ENCODE peak calls at places on chromosome 18, in nine cellular contexts. M is H9; E is GM10248; Y is hepatic stellate cell; G is type B pancreatic cell; K is adrenal gland; W is brain microvascular endothelial cell; L is activated T-cell treated with anti-CD3 and anti-CD28 coated beads, Interleukin-2, amount 50 U/mL, for 72 hours; N is AG10803. X is an unnamed sample.

GRCh38 chr18:26756556-26756955 is 109.0 kb downstream of the AQP4 start:
- DNase-seq in W (no peak), N (no peak), Y (no peak), E (no peak), L (no peak), G (no peak), M (no peak), K (no peak), X (no peak)

GRCh38 chr18:36769611-36770314 is 59.0 kb downstream of the TPGS2 start:
- DNase-seq in W (no peak), N (no peak), G (no peak), Y (no peak), L (peak; percentile 19), K (no peak), M (peak; percentile 72), E (peak; percentile 36), X (peak; percentile 32)

GRCh38 chr18:12093520-12094257 is at the start of gene ANKRD62:
- DNase-seq in G (no peak), L (no peak), Y (no peak), W (no peak), K (no peak), E (no peak), M (peak; percentile 68), N (no peak), X (no peak)

GRCh38 chr18:55289775-55290174 is 298.2 kb downstream of the TCF4 start:
- DNase-seq in N (no peak), K (no peak), E (no peak), M (no peak), G (no peak), Y (no peak), W (no peak), L (no peak), X (no peak)

GRCh38 chr18:67783215-67783946 is 266.9 kb upstream of the DSEL start:
- DNase-seq in K (no peak), M (no peak), E (no peak), N (peak; percentile 87), Y (peak; percentile 37), L (no peak), G (no peak), W (peak; percentile 77), X (no peak)

GRCh38 chr18:25298853-25299274 is 53.1 kb downstream of the ZNF521 start:
- DNase-seq in K (no peak), G (no peak), E (no peak), N (peak; percentile 86), W (peak; percentile 83), M (no peak), Y (peak; percentile 52), L (no peak), X (no peak)

GRCh38 chr18:40012931-40013609 is 1942.0 kb upstream of the PIK3C3 start:
- DNase-seq in M (no peak), Y (no peak), E (no peak), L (no peak), G (no peak), K (no peak), W (no peak), N (peak; percentile 2), X (no peak)

GRCh38 chr18:10329116-10329515 is 125.3 kb upstream of the APCDD1 start:
- DNase-seq in L (no peak), G (no peak), E (no peak), N (no peak), M (no peak), Y (no peak), K (no peak), W (peak; percentile 6), X (no peak)

GRCh38 chr18:78303519-78303918 is 676.1 kb upstream of the SALL3 start:
- DNase-seq in Y (no peak), M (no peak), N (no peak), E (no peak), G (no peak), W (no peak), K (no peak), L (no peak), X (no peak)

GRCh38 chr18:2958819-2959298 is 54.1 kb downstream of the LPIN2 start:
- DNase-seq in N (peak; percentile 91), K (no peak), L (no peak), M (no peak), G (no peak), W (no peak), Y (no peak), E (peak; percentile 46), X (peak; percentile 76)

GRCh38 chr18:23071285-23071684 is 64.0 kb upstream of the CABLES1 start:
- DNase-seq in L (peak; percentile 78), N (peak; percentile 53), Y (no peak), M (no peak), G (no peak), W (no peak), K (peak; percentile 67), E (peak; percentile 74), X (peak; percentile 92)

GRCh38 chr18:49597152-49597551 is 35.3 kb downstream of the LIPG start:
- DNase-seq in K (no peak), M (no peak), N (no peak), L (no peak), W (no peak), E (no peak), Y (no peak), G (no peak), X (no peak)

GRCh38 chr18:55473078-55473477 is 114.9 kb downstream of the TCF4 start:
- DNase-seq in E (no peak), W (no peak), K (no peak), L (no peak), M (no peak), Y (no peak), G (no peak), N (no peak), X (no peak)

GRCh38 chr18:79720359-79720733 is 40.7 kb downstream of the CTDP1 start:
- DNase-seq in L (no peak), K (no peak), W (no peak), Y (no peak), N (no peak), M (no peak), E (no peak), G (no peak), X (peak; percentile 36)

GRCh38 chr18:4869101-4869500 is 328.0 kb downstream of the AKAIN1 start:
- DNase-seq in G (no peak), M (no peak), N (no peak), Y (no peak), L (no peak), K (no peak), E (no peak), W (no peak), X (no peak)

GRCh38 chr18:25650201-25650941 is 298.4 kb upstream of the ZNF521 start:
- DNase-seq in K (no peak), W (peak; percentile 94), M (no peak), Y (peak; percentile 36), L (no peak), E (no peak), G (no peak), N (peak; percentile 99), X (no peak)